ENCODE peak calls at places on chromosomes 3 and 15, in ten cellular contexts. D, B, I, S, Q, N, J, L, X and U are unnamed samples.

GRCh38 chr3:186514296-186515002 is 29.7 kb downstream of the CRYGS start:
- DNase-seq in L (no peak), I (no peak), X (no peak), J (no peak), Q (no peak), N (no peak), D (no peak), S (no peak), B (no peak), U (no peak)

GRCh38 chr15:78866824-78867223 is 5.9 kb upstream of the MORF4L1 start:
- DNase-seq in B (no peak), Q (peak), D (no peak), J (no peak), N (no peak), X (no peak), S (no peak), L (no peak), I (no peak), U (no peak)

GRCh38 chr3:87203807-87204206 is 23.3 kb upstream of the CHMP2B start:
- DNase-seq in S (no peak), J (no peak), Q (no peak), N (no peak), L (no peak), D (no peak), X (no peak), B (no peak), I (no peak), U (no peak)

GRCh38 chr3:28791713-28792255 is 443.2 kb upstream of the AZI2 start:
- DNase-seq in I (no peak), B (no peak), X (no peak), S (no peak), L (peak), Q (no peak), J (no peak), N (no peak), D (peak), U (no peak)

GRCh38 chr15:58703610-58704009 is 45.9 kb downstream of the ADAM10 start:
- DNase-seq in N (no peak), J (no peak), B (no peak), D (no peak), L (no peak), S (no peak), X (no peak), Q (no peak), I (no peak), U (no peak)

GRCh38 chr3:193780810-193781472 is 187.9 kb downstream of the OPA1 start:
- DNase-seq in Q (peak), X (peak), N (no peak), B (no peak), I (peak), J (peak), D (peak), S (no peak), L (peak), U (peak)

GRCh38 chr15:92899910-92900711 is at the start of gene CHD2:
- DNase-seq in S (no peak), B (peak), L (peak), I (peak), N (peak), J (peak), X (peak), Q (peak), D (peak), U (peak)

GRCh38 chr3:10432156-10432845 is 73.1 kb downstream of the ATP2B2 start:
- DNase-seq in I (no peak), X (no peak), D (no peak), Q (no peak), B (no peak), S (no peak), J (no peak), L (no peak), N (no peak), U (no peak)

GRCh38 chr3:107111889-107112288 is 265.4 kb upstream of the CCDC54 start:
- DNase-seq in X (no peak), B (no peak), L (no peak), I (no peak), J (no peak), D (no peak), N (no peak), Q (no peak), S (no peak), U (no peak)

GRCh38 chr15:75112278-75112847 is 89.0 kb downstream of the PPCDC start:
- DNase-seq in J (no peak), X (no peak), D (no peak), I (no peak), N (no peak), L (no peak), S (no peak), B (no peak), Q (no peak), U (peak)

GRCh38 chr15:64092864-64093626 is 593 bp downstream of the CIAO2A start:
- DNase-seq in N (peak), X (peak), D (peak), Q (peak), I (peak), J (no peak), S (peak), B (no peak), L (peak), U (peak)

GRCh38 chr3:122005033-122005565 is 16.9 kb downstream of the ILDR1 start:
- DNase-seq in B (no peak), L (no peak), D (no peak), I (no peak), Q (no peak), S (no peak), J (no peak), X (no peak), N (no peak), U (no peak)

GRCh38 chr15:90598679-90599078 is 69.0 kb downstream of the CRTC3 start:
- DNase-seq in S (no peak), L (no peak), X (no peak), D (no peak), Q (no peak), J (no peak), I (no peak), N (no peak), B (no peak), U (no peak)

GRCh38 chr15:40770147-40770721 is 454 bp downstream of the C15orf62 start:
- DNase-seq in L (no peak), D (no peak), B (no peak), X (no peak), Q (no peak), J (no peak), S (no peak), N (no peak), I (peak), U (no peak)